ENCODE peak calls at places on chromosomes 7 and 10, in nine cellular contexts. Z, P, N, F, B, D, E, Q and W are unnamed samples.

GRCh38 chr7:149414745-149415390 is 46.0 kb downstream of the ZNF777 start:
- DNase-seq in Q (peak), F (peak), E (peak), P (no peak), B (peak), N (no peak), D (peak), Z (peak), W (peak)

GRCh38 chr7:24457215-24457549 is 116.1 kb upstream of the PALS2 start:
- DNase-seq in E (no peak), B (no peak), P (no peak), Z (no peak), F (no peak), N (no peak), Q (no peak), D (no peak), W (no peak)

GRCh38 chr7:45716380-45717203 is 142.4 kb downstream of the ADCY1 start:
- DNase-seq in P (no peak), F (no peak), D (no peak), N (no peak), Z (no peak), E (no peak), B (peak), Q (no peak), W (no peak)

GRCh38 chr7:13433946-13434345 is 555.5 kb downstream of the ETV1 start:
- DNase-seq in D (no peak), N (no peak), P (no peak), E (no peak), F (no peak), B (no peak), Q (no peak), Z (no peak), W (no peak)

GRCh38 chr7:5232485-5232837 is 42.4 kb downstream of the WIPI2 start:
- DNase-seq in E (no peak), B (no peak), N (no peak), Z (no peak), Q (no peak), D (no peak), P (no peak), F (no peak), W (no peak)

GRCh38 chr10:32104622-32105509 is 48.6 kb upstream of the KIF5B start:
- DNase-seq in D (no peak), N (no peak), B (no peak), Q (no peak), Z (peak), E (no peak), P (no peak), F (no peak), W (peak)

GRCh38 chr10:67783576-67784294 is 54.3 kb downstream of the DNAJC12 start:
- DNase-seq in D (no peak), F (no peak), Z (no peak), Q (no peak), E (no peak), B (no peak), N (no peak), P (no peak), W (no peak)

GRCh38 chr10:7408494-7409044 is 2.3 kb downstream of the SFMBT2 start:
- DNase-seq in N (no peak), D (peak), Q (peak), B (peak), P (no peak), Z (peak), E (peak), F (peak), W (peak)

GRCh38 chr10:114306116-114306973 is 67.3 kb downstream of the VWA2 start:
- DNase-seq in B (no peak), Z (peak), F (no peak), N (peak), D (no peak), E (no peak), P (no peak), Q (peak), W (peak)

GRCh38 chr7:20932785-20933184 is 146.1 kb upstream of the SP8 start:
- DNase-seq in E (no peak), F (no peak), P (peak), D (no peak), Q (no peak), B (no peak), Z (no peak), N (no peak), W (no peak)

GRCh38 chr7:125355899-125356298 is 426.3 kb upstream of the POT1 start:
- DNase-seq in B (no peak), D (no peak), Q (peak), E (no peak), F (no peak), P (no peak), N (no peak), Z (no peak), W (no peak)

GRCh38 chr7:2105917-2106316 is 126.8 kb downstream of the MAD1L1 start:
- DNase-seq in E (no peak), Z (no peak), B (no peak), F (no peak), Q (no peak), D (no peak), P (no peak), N (no peak), W (no peak)

GRCh38 chr10:70227548-70228320 is 5.5 kb downstream of the PPA1 start:
- DNase-seq in N (no peak), P (no peak), F (peak), Q (no peak), B (no peak), E (no peak), Z (no peak), D (no peak), W (no peak)

GRCh38 chr7:31261373-31261772 is 79.2 kb downstream of the NEUROD6 start:
- DNase-seq in E (no peak), Q (no peak), N (no peak), D (no peak), P (no peak), B (no peak), Z (no peak), F (no peak), W (no peak)

GRCh38 chr7:101614098-101614938 is 14.8 kb downstream of the MYL10 start:
- DNase-seq in N (no peak), D (no peak), Z (no peak), F (no peak), B (no peak), Q (no peak), E (no peak), P (no peak), W (peak)

GRCh38 chr7:26490631-26491624 is 199.3 kb downstream of the SNX10 start:
- DNase-seq in D (no peak), Z (no peak), E (no peak), Q (no peak), F (peak), P (peak), B (no peak), N (no peak), W (no peak)

GRCh38 chr10:104483582-104483981 is 129.9 kb downstream of the CFAP58 start:
- DNase-seq in Q (no peak), N (no peak), F (no peak), P (no peak), E (no peak), Z (no peak), B (no peak), D (no peak), W (no peak)

GRCh38 chr7:31336202-31337035 is 4.1 kb downstream of the NEUROD6 start:
- DNase-seq in E (no peak), B (no peak), Q (no peak), F (no peak), N (no peak), P (no peak), Z (no peak), D (no peak), W (no peak)

GRCh38 chr10:124185074-124185473 is 91.7 kb upstream of the CHST15 start:
- DNase-seq in B (no peak), P (no peak), E (no peak), N (no peak), Q (no peak), D (no peak), Z (no peak), F (no peak), W (peak)